ENCODE peak calls at places on chromosomes 1 and 21, in four cellular contexts. Q is neuronal stem cell, W is IMR-90, T is H1. K is an unnamed sample.

GRCh38 chr1:212466437-212466836 is 33.7 kb downstream of the NENF start:
- DNase-seq in Q (no peak), W (no peak), T (no peak), K (no peak)

GRCh38 chr1:228039504-228039903 is 32.7 kb downstream of the WNT3A start:
- DNase-seq in Q (no peak), W (no peak), T (no peak), K (peak; percentile 12)

GRCh38 chr21:43983860-43984420 is 28.2 kb upstream of the TRAPPC10 start:
- DNase-seq in Q (no peak), W (no peak), T (no peak), K (no peak)

GRCh38 chr1:29674625-29675326 is 438.5 kb downstream of the PTPRU start:
- DNase-seq in Q (no peak), W (no peak), T (no peak), K (peak; percentile 12)

GRCh38 chr1:234881893-234882771 is 246.5 kb downstream of the TOMM20 start:
- DNase-seq in Q (no peak), W (no peak), T (no peak), K (no peak)

GRCh38 chr1:15543589-15544568 is 17.2 kb downstream of the DNAJC16 start:
- DNase-seq in Q (no peak), W (peak; percentile 67), T (no peak), K (no peak)

GRCh38 chr1:120178799-120179419 is 2.6 kb upstream of the SEC22B start:
- DNase-seq in Q (peak; percentile 8), W (peak; percentile 37), T (no peak), K (peak; percentile 21)

GRCh38 chr1:40736085-40736531 is 44.6 kb downstream of the NFYC start:
- DNase-seq in Q (no peak), W (peak; percentile 82), T (no peak), K (no peak)

GRCh38 chr1:13869172-13869797 is 169.3 kb downstream of the PRDM2 start:
- DNase-seq in Q (no peak), W (no peak), T (no peak), K (no peak)

GRCh38 chr1:6208723-6209660 is 3.1 kb downstream of the RNF207 start:
- DNase-seq in Q (peak; percentile 37), W (peak; percentile 42), T (no peak), K (peak; percentile 61)

GRCh38 chr1:238492271-238492670 is 601.5 kb upstream of the ZP4 start:
- DNase-seq in Q (no peak), W (no peak), T (no peak), K (peak; percentile 35)

GRCh38 chr1:21664806-21665588 is 4.2 kb downstream of the RAP1GAP start:
- DNase-seq in Q (no peak), W (no peak), T (no peak), K (no peak)

GRCh38 chr1:53685272-53686051 is 53.5 kb downstream of the GLIS1 start:
- DNase-seq in Q (no peak), W (peak; percentile 45), T (no peak), K (no peak)

GRCh38 chr1:217568200-217568599 is 62.7 kb downstream of the GPATCH2 start:
- DNase-seq in Q (no peak), W (no peak), T (no peak), K (no peak)

GRCh38 chr1:241419986-241420385 is 63.0 kb upstream of the RGS7 start:
- DNase-seq in Q (no peak), W (no peak), T (no peak), K (no peak)

GRCh38 chr1:10155087-10155712 is 55.2 kb upstream of the KIF1B start:
- DNase-seq in Q (no peak), W (peak; percentile 32), T (no peak), K (no peak)

GRCh38 chr21:38263493-38263892 is 6.7 kb downstream of the KCNJ15 start:
- DNase-seq in Q (no peak), W (peak; percentile 60), T (no peak), K (no peak)

GRCh38 chr1:3065797-3066196 is 3.2 kb upstream of the PRDM16 start:
- DNase-seq in Q (no peak), W (no peak), T (no peak), K (no peak)

GRCh38 chr1:151728151-151728711 is 6.9 kb downstream of the RIIAD1 start:
- DNase-seq in Q (no peak), W (peak; percentile 57), T (no peak), K (peak; percentile 58)

GRCh38 chr21:31866077-31866511 is 6.7 kb upstream of the HUNK start:
- DNase-seq in Q (peak; percentile 71), W (peak; percentile 62), T (peak; percentile 82), K (peak; percentile 93)

GRCh38 chr1:192104135-192104534 is 54.1 kb upstream of the RGS18 start:
- DNase-seq in Q (no peak), W (no peak), T (no peak), K (no peak)

GRCh38 chr1:108817811-108818210 is 39.1 kb downstream of the AKNAD1 start:
- DNase-seq in Q (no peak), W (no peak), T (no peak), K (no peak)

GRCh38 chr1:203631946-203632345 is 5.3 kb downstream of the ATP2B4 start:
- DNase-seq in Q (no peak), W (no peak), T (no peak), K (no peak)

GRCh38 chr1:41626616-41627375 is 142.3 kb upstream of the EDN2 start:
- DNase-seq in Q (no peak), W (peak; percentile 31), T (no peak), K (peak; percentile 17)

GRCh38 chr1:180953791-180954721 is 41.4 kb downstream of the KIAA1614 start:
- DNase-seq in Q (no peak), W (peak; percentile 12), T (no peak), K (no peak)

GRCh38 chr21:28083350-28083749 is 909.3 kb downstream of the LTN1 start:
- DNase-seq in Q (no peak), W (no peak), T (no peak), K (no peak)
- H3K14ac ChIP-seq in Q (no peak overlapping the region), W (no peak overlapping the region), T (no peak overlapping the region), K (no peak overlapping the region)

GRCh38 chr1:196607940-196608339 is 300 bp downstream of the KCNT2 start:
- DNase-seq in Q (no peak), W (no peak), T (no peak), K (no peak)

GRCh38 chr1:196609114-196609737 is 986 bp upstream of the KCNT2 start:
- DNase-seq in Q (no peak), W (peak; percentile 11), T (peak; percentile 13), K (peak; percentile 75)

GRCh38 chr1:196603651-196604050 is 4.6 kb downstream of the KCNT2 start:
- DNase-seq in Q (no peak), W (no peak), T (no peak), K (no peak)

GRCh38 chr1:196611873-196612272 is 3.6 kb upstream of the KCNT2 start:
- DNase-seq in Q (no peak), W (no peak), T (no peak), K (peak; percentile 61)

GRCh38 chr1:196608401-196609113 is at the start of gene KCNT2:
- DNase-seq in Q (peak; percentile 93), W (peak; percentile 29), T (peak; percentile 94), K (peak; percentile 98)
- H2BK15ac ChIP-seq in Q (no peak within 1 kb of the TSS), W (no peak within 1 kb of the TSS), T (peak within 1 kb of the TSS; percentile 23), K (no peak within 1 kb of the TSS)

GRCh38 chr1:112807999-112808398 is 92.9 kb upstream of the PPM1J start:
- DNase-seq in Q (no peak), W (no peak), T (no peak), K (no peak)
- H3K14ac ChIP-seq in Q (no peak overlapping the region), W (no peak overlapping the region), T (no peak overlapping the region), K (no peak overlapping the region)

GRCh38 chr1:58545591-58546519 is 671 bp downstream of the OMA1 start:
- DNase-seq in Q (peak; percentile 41), W (peak; percentile 67), T (peak; percentile 5), K (peak; percentile 52)
- H2BK15ac ChIP-seq in Q (peak overlapping the region; percentile 68), W (peak overlapping the region; percentile 30), T (no peak overlapping the region), K (no peak overlapping the region)

DNA sequence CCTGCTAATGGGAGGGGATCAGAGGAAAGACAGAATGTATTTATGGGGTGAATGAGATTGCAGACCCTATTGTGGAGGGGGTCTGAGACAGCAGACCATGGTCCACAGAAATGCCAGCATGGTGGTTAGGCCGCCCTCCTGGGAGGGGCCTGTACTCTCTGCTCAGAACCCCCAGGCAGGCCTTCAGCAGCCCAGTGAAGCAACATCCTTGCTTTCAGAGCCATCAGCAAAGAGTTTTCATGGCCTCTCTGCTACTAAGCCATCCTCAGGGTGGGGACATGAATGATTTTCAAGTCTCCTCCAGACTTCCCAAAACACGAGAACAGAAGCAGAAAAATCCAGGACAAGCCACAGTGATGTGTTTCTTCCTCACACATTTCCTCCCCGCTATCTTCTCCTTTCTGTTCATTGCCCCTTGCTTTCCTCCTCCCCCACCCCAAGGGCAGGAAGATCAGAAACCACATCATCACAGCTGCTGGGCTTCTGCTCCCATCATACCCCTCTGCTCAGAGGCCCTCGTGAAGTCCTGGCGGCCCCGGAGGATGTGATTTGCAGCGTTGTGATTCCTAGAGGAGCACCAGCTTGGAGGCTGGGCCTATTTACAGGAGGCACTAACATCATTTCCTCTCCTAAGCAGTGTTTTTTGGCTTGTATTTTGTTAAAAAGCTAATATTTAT is 48.0 kb downstream of the ABCA4 start:
- DNase-seq in Q (no peak), W (no peak), T (no peak), K (no peak)
- H3K14ac ChIP-seq in Q (no peak overlapping the region), W (no peak overlapping the region), T (no peak overlapping the region), K (no peak overlapping the region)

GRCh38 chr1:161121042-161121441 is 3.1 kb downstream of the NIT1 start:
- DNase-seq in Q (no peak), W (no peak), T (no peak), K (no peak)

GRCh38 chr1:161119379-161120061 is 1.6 kb downstream of the NIT1 start:
- DNase-seq in Q (no peak), W (peak; percentile 75), T (no peak), K (peak; percentile 76)

GRCh38 chr1:161115132-161115711 is 2.6 kb downstream of the PFDN2 start:
- DNase-seq in Q (no peak), W (peak; percentile 94), T (no peak), K (no peak)

GRCh38 chr1:161119017-161119378 is 1.1 kb downstream of the NIT1 start:
- DNase-seq in Q (no peak), W (no peak), T (no peak), K (peak; percentile 48)

GRCh38 chr1:161117681-161118581 is at the start of the genes NIT1 and PFDN2:
- DNase-seq in Q (peak; percentile 76), W (peak; percentile 85), T (peak; percentile 72), K (peak; percentile 94)
- H2BK15ac ChIP-seq in Q (peak within 1 kb of the TSS; percentile 50), W (no peak within 1 kb of the TSS), T (peak within 1 kb of the TSS; percentile 82), K (no peak within 1 kb of the TSS)

DNA sequence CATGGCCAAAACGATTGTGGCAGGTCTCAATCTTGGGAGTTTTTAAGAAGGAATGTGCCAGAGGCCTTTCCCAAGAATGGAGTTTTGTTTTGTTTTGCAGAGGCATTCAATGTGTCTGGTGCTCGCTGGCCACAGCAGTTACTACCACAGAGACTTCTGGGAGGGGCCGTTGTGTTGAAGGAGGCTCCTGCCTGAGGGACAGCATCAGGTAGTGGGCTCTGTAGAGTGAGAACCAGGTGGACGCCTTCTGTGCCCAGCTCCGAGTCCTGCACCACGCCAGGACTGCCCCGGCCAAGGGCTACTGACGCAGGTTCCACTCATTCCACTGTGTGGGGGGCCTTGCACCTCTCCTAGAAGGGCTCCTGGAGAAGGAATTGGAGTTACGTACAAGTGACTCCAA is 44.9 kb upstream of the RBM15 start:
- DNase-seq in Q (no peak), W (no peak), T (no peak), K (no peak)
- H3K14ac ChIP-seq in Q (no peak overlapping the region), W (no peak overlapping the region), T (no peak overlapping the region), K (no peak overlapping the region)

DNA sequence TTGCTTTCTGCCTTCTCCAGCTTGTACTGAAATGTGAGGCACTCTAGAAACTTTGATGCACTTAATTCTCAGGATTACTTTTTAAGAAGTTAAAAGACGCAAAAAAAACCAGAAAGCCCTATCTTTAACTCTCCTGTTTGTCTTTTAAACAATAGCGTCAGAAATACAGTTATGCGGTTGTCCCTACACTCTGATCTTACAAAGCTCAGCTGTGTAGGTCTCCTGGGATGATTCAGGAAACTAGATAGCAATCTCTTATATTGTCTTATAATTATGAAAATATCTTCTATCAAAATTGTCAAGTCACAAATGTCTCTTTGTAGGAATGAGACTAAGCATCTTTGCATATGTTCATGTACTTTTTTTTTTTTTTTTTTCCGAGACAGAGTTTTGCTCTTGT is 26.9 kb upstream of the RCAN3 start:
- DNase-seq in Q (no peak), W (no peak), T (no peak), K (no peak)
- H2BK15ac ChIP-seq in Q (no peak overlapping the region), W (no peak overlapping the region), T (no peak overlapping the region), K (no peak overlapping the region)